ENCODE peak calls at places on chromosome 6, in eight cellular contexts. W, N, A, X, J, L, O and G are unnamed samples.

GRCh38 chr6:162856885-162857284 is 129.1 kb downstream of the PACRG start:
- DNase-seq in W (no peak), N (peak; percentile 88), A (peak; percentile 88), X (peak; percentile 89), J (peak; percentile 92), L (peak; percentile 92), O (no peak), G (peak; percentile 83)

GRCh38 chr6:36386495-36387439 is 702 bp downstream of the ETV7 start:
- DNase-seq in W (no peak), N (peak; percentile 70), A (peak; percentile 61), X (peak; percentile 75), J (peak; percentile 65), L (peak; percentile 47), O (peak; percentile 13), G (peak; percentile 77)

GRCh38 chr6:47203266-47203967 is 106.3 kb downstream of the TNFRSF21 start:
- DNase-seq in W (no peak), N (no peak), A (no peak), X (no peak), J (no peak), L (no peak), O (no peak), G (no peak)

GRCh38 chr6:147322299-147323162 is 118.3 kb downstream of the STXBP5 start:
- DNase-seq in W (no peak), N (peak; percentile 54), A (no peak), X (peak; percentile 61), J (no peak), L (peak; percentile 49), O (peak; percentile 10), G (peak; percentile 9)

GRCh38 chr6:158847012-158847529 is 27.9 kb upstream of the EZR start:
- DNase-seq in W (no peak), N (peak; percentile 44), A (no peak), X (no peak), J (no peak), L (no peak), O (no peak), G (no peak)

GRCh38 chr6:149268768-149269167 is 48.7 kb upstream of the TAB2 start:
- DNase-seq in W (no peak), N (no peak), A (no peak), X (no peak), J (peak; percentile 64), L (peak; percentile 20), O (no peak), G (no peak)

GRCh38 chr6:87907521-87907920 is 140.1 kb upstream of the SPACA1 start:
- DNase-seq in W (no peak), N (peak; percentile 30), A (no peak), X (peak; percentile 83), J (peak; percentile 89), L (peak; percentile 78), O (no peak), G (peak; percentile 48)

GRCh38 chr6:3281669-3282460 is 23.1 kb downstream of the PSMG4 start:
- DNase-seq in W (peak; percentile 68), N (peak; percentile 92), A (peak; percentile 51), X (peak; percentile 88), J (peak; percentile 95), L (peak; percentile 98), O (no peak), G (peak; percentile 97)

GRCh38 chr6:144353871-144354314 is 68.8 kb downstream of the UTRN start:
- DNase-seq in W (no peak), N (no peak), A (no peak), X (no peak), J (no peak), L (no peak), O (peak; percentile 34), G (no peak)

GRCh38 chr6:13553646-13554045 is 20.8 kb upstream of the SIRT5 start:
- DNase-seq in W (no peak), N (peak; percentile 17), A (no peak), X (peak; percentile 6), J (no peak), L (no peak), O (no peak), G (no peak)

GRCh38 chr6:145569140-145569539 is 166.2 kb downstream of the EPM2A start:
- DNase-seq in W (no peak), N (no peak), A (no peak), X (no peak), J (peak; percentile 31), L (peak; percentile 70), O (no peak), G (no peak)

GRCh38 chr6:123956492-123957139 is 153.0 kb downstream of the NKAIN2 start:
- DNase-seq in W (no peak), N (no peak), A (no peak), X (no peak), J (no peak), L (no peak), O (no peak), G (no peak)

GRCh38 chr6:165674155-165675029 is 11.4 kb upstream of the PDE10A start:
- DNase-seq in W (no peak), N (no peak), A (no peak), X (no peak), J (no peak), L (no peak), O (no peak), G (no peak)

GRCh38 chr6:120274547-120274946 is 925.0 kb upstream of the MAN1A1 start:
- DNase-seq in W (no peak), N (no peak), A (no peak), X (no peak), J (no peak), L (no peak), O (no peak), G (no peak)

GRCh38 chr6:12963566-12963965 is 247.0 kb downstream of the PHACTR1 start:
- DNase-seq in W (no peak), N (no peak), A (no peak), X (no peak), J (no peak), L (no peak), O (no peak), G (no peak)

GRCh38 chr6:28738396-28738765 is 185.4 kb downstream of the TRIM27 start:
- DNase-seq in W (no peak), N (no peak), A (peak; percentile 27), X (no peak), J (no peak), L (no peak), O (no peak), G (no peak)

GRCh38 chr6:111928139-111928538 is 54.9 kb upstream of the FYN start:
- DNase-seq in W (no peak), N (no peak), A (no peak), X (no peak), J (no peak), L (no peak), O (no peak), G (no peak)

GRCh38 chr6:33013608-33014007 is 4.2 kb upstream of the HLA-DOA start:
- DNase-seq in W (no peak), N (no peak), A (no peak), X (no peak), J (no peak), L (no peak), O (no peak), G (no peak)

GRCh38 chr6:169833258-169833794 is 81.9 kb downstream of the ERMARD start:
- DNase-seq in W (no peak), N (no peak), A (no peak), X (peak; percentile 20), J (no peak), L (peak; percentile 15), O (no peak), G (no peak)

GRCh38 chr6:169830876-169831275 is 79.5 kb downstream of the ERMARD start:
- DNase-seq in W (no peak), N (no peak), A (no peak), X (no peak), J (no peak), L (no peak), O (no peak), G (no peak)

GRCh38 chr6:169829786-169830185 is 78.4 kb downstream of the ERMARD start:
- DNase-seq in W (no peak), N (no peak), A (no peak), X (no peak), J (no peak), L (no peak), O (no peak), G (no peak)

GRCh38 chr6:169832247-169832948 is 81.0 kb downstream of the ERMARD start:
- DNase-seq in W (no peak), N (peak; percentile 10), A (no peak), X (peak; percentile 8), J (no peak), L (peak; percentile 4), O (no peak), G (no peak)

GRCh38 chr6:169831450-169832246 is 80.2 kb downstream of the ERMARD start:
- DNase-seq in W (peak; percentile 91), N (peak; percentile 70), A (peak; percentile 92), X (peak; percentile 72), J (peak; percentile 46), L (peak; percentile 49), O (peak; percentile 74), G (peak; percentile 51)
- TF ChIP-seq CTCF in W (peak; percentile 95), N (peak; percentile 86), A (peak; percentile 97), X (peak; percentile 87), J (peak; percentile 88), L (peak; percentile 87), O (peak; percentile 96), G (peak; percentile 92)

DNA sequence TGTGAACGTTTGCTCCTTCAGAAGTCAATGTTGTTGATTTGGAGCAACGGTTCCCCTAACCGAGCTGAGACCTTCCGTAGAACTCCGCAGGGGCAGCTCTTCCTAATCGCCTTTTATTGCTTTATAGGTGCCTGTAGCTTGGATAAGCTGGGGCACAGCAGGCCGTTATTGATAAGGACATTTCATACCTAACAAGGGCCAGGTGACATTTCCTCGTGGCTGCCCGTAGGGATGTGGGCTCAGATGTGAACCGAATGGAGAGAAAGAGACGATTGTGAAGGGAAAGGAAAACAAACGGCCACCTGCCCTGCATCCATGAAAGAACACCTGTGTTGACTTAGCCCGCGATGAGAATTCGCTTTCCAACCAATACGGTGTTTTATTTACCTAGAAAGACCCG is 53.3 kb upstream of the DACT2 start:
- DNase-seq in W (no peak), N (no peak), A (no peak), X (no peak), J (no peak), L (no peak), O (no peak), G (no peak)
- H3K4me3 ChIP-seq in W (no peak overlapping the region), N (no peak overlapping the region), A (no peak overlapping the region), X (no peak overlapping the region), J (no peak overlapping the region), L (no peak overlapping the region), O (no peak overlapping the region), G (no peak overlapping the region)

GRCh38 chr6:52050051-52050405 is 37.4 kb downstream of the PKHD1 start:
- DNase-seq in W (no peak), N (no peak), A (no peak), X (no peak), J (no peak), L (no peak), O (no peak), G (no peak)
- TF ChIP-seq CTCF in W (no peak), N (no peak), A (no peak), X (no peak), J (no peak), L (no peak), O (no peak), G (no peak)

DNA sequence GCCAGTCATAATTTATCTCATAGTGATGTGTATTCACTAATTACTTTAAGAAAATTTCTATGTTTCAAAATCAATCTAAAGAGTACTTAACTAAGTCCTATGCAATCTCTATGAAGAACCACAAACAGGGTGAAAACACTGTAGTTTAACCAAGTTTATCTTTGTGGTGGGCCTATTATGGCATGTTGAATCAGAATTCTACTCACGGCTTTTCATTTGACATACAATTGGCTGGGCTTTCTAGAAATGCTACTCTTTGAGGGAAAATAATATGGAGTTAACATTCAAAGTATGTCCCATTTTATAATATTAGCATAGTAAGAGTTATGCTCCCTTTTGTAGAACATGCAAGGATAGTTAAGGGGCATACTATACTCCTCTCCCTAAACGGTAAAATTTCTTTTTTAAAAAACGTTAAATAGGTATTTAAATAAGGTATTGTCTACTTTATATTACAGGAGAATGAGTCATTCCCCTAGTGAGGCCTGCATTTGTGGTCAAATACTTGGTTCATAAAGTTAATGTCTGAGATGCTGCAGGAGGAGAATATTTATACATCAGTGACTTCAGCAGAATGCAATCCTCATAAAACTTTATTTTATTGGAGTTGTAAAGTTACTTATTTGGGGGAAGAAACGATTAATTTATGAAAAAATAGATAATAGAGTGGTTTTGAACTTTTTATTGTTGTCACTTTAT is 1.8 kb downstream of the MOXD1 start:
- DNase-seq in W (no peak), N (peak; percentile 34), A (no peak), X (peak; percentile 36), J (peak; percentile 83), L (peak; percentile 50), O (no peak), G (peak; percentile 53)
- H3K4me3 ChIP-seq in W (no peak overlapping the region), N (no peak overlapping the region), A (no peak overlapping the region), X (no peak overlapping the region), J (no peak overlapping the region), L (no peak overlapping the region), O (no peak overlapping the region), G (no peak overlapping the region)